ENCODE peak calls at places on chromosomes 11 and 22, in ten cellular contexts. One of them, this sample, is unnamed.

GRCh38 chr11:128482512-128483191 is 104.7 kb downstream of the ETS1 start:
- DNase-seq in activated T-cell treated with anti-CD3 and anti-CD28 coated beads, Interleukin-2, amount 50 U/mL, for 48 hours: peak
- DNase-seq in non-pigmented ciliary epithelial cell: no peak
- DNase-seq in OCI-LY7: no peak
- DNase-seq in HTR-8/SVneo: no peak
- DNase-seq in COR-L47: no peak
- DNase-seq in NCI-H774: no peak
- DNase-seq in EH: peak
- DNase-seq in DMS 273 treated with DMSO at 0.1 percent for 48 hours: no peak
- DNase-seq in heart right ventricle: no peak
- DNase-seq in this sample: no peak

GRCh38 chr22:29798801-29799200 is 31.6 kb downstream of the UQCR10 start:
- DNase-seq in DMS 273 treated with DMSO at 0.1 percent for 48 hours: no peak
- DNase-seq in HTR-8/SVneo: no peak
- DNase-seq in non-pigmented ciliary epithelial cell: no peak
- DNase-seq in NCI-H774: no peak
- DNase-seq in COR-L47: no peak
- DNase-seq in heart right ventricle: no peak
- DNase-seq in OCI-LY7: no peak
- DNase-seq in EH: no peak
- DNase-seq in activated T-cell treated with anti-CD3 and anti-CD28 coated beads, Interleukin-2, amount 50 U/mL, for 48 hours: no peak
- DNase-seq in this sample: no peak

GRCh38 chr11:73661035-73661628 is 14.8 kb downstream of the PLEKHB1 start:
- DNase-seq in non-pigmented ciliary epithelial cell: no peak
- DNase-seq in OCI-LY7: peak
- DNase-seq in HTR-8/SVneo: peak
- DNase-seq in heart right ventricle: peak
- DNase-seq in activated T-cell treated with anti-CD3 and anti-CD28 coated beads, Interleukin-2, amount 50 U/mL, for 48 hours: peak
- DNase-seq in EH: peak
- DNase-seq in DMS 273 treated with DMSO at 0.1 percent for 48 hours: peak
- DNase-seq in NCI-H774: no peak
- DNase-seq in COR-L47: peak
- DNase-seq in this sample: peak

GRCh38 chr11:1481483-1481825 is 5.1 kb downstream of the MOB2 start:
- DNase-seq in heart right ventricle: no peak
- DNase-seq in OCI-LY7: no peak
- DNase-seq in EH: peak
- DNase-seq in COR-L47: no peak
- DNase-seq in non-pigmented ciliary epithelial cell: no peak
- DNase-seq in DMS 273 treated with DMSO at 0.1 percent for 48 hours: no peak
- DNase-seq in activated T-cell treated with anti-CD3 and anti-CD28 coated beads, Interleukin-2, amount 50 U/mL, for 48 hours: no peak
- DNase-seq in HTR-8/SVneo: no peak
- DNase-seq in NCI-H774: no peak
- DNase-seq in this sample: no peak

GRCh38 chr11:44319552-44320288 is 9.8 kb upstream of the ALX4 start:
- DNase-seq in COR-L47: no peak
- DNase-seq in OCI-LY7: no peak
- DNase-seq in HTR-8/SVneo: no peak
- DNase-seq in heart right ventricle: no peak
- DNase-seq in DMS 273 treated with DMSO at 0.1 percent for 48 hours: no peak
- DNase-seq in EH: no peak
- DNase-seq in activated T-cell treated with anti-CD3 and anti-CD28 coated beads, Interleukin-2, amount 50 U/mL, for 48 hours: no peak
- DNase-seq in non-pigmented ciliary epithelial cell: no peak
- DNase-seq in NCI-H774: no peak
- DNase-seq in this sample: no peak

GRCh38 chr11:85721191-85721590 is 35.2 kb upstream of the CCDC89 start:
- DNase-seq in activated T-cell treated with anti-CD3 and anti-CD28 coated beads, Interleukin-2, amount 50 U/mL, for 48 hours: no peak
- DNase-seq in EH: no peak
- DNase-seq in COR-L47: no peak
- DNase-seq in heart right ventricle: no peak
- DNase-seq in OCI-LY7: no peak
- DNase-seq in DMS 273 treated with DMSO at 0.1 percent for 48 hours: no peak
- DNase-seq in non-pigmented ciliary epithelial cell: no peak
- DNase-seq in HTR-8/SVneo: no peak
- DNase-seq in NCI-H774: no peak
- DNase-seq in this sample: no peak

GRCh38 chr11:12502950-12503579 is 125.7 kb downstream of the PARVA start:
- DNase-seq in DMS 273 treated with DMSO at 0.1 percent for 48 hours: no peak
- DNase-seq in OCI-LY7: no peak
- DNase-seq in COR-L47: no peak
- DNase-seq in NCI-H774: no peak
- DNase-seq in EH: peak
- DNase-seq in activated T-cell treated with anti-CD3 and anti-CD28 coated beads, Interleukin-2, amount 50 U/mL, for 48 hours: no peak
- DNase-seq in heart right ventricle: no peak
- DNase-seq in non-pigmented ciliary epithelial cell: no peak
- DNase-seq in HTR-8/SVneo: no peak
- DNase-seq in this sample: no peak

GRCh38 chr11:61011950-61012830 is 40.7 kb downstream of the CD6 start:
- DNase-seq in activated T-cell treated with anti-CD3 and anti-CD28 coated beads, Interleukin-2, amount 50 U/mL, for 48 hours: no peak
- DNase-seq in COR-L47: no peak
- DNase-seq in OCI-LY7: no peak
- DNase-seq in non-pigmented ciliary epithelial cell: peak
- DNase-seq in NCI-H774: no peak
- DNase-seq in DMS 273 treated with DMSO at 0.1 percent for 48 hours: no peak
- DNase-seq in EH: peak
- DNase-seq in HTR-8/SVneo: no peak
- DNase-seq in heart right ventricle: no peak
- DNase-seq in this sample: no peak

GRCh38 chr11:76048763-76049162 is 157.5 kb downstream of the WNT11 start:
- DNase-seq in non-pigmented ciliary epithelial cell: no peak
- DNase-seq in heart right ventricle: no peak
- DNase-seq in EH: no peak
- DNase-seq in activated T-cell treated with anti-CD3 and anti-CD28 coated beads, Interleukin-2, amount 50 U/mL, for 48 hours: peak
- DNase-seq in COR-L47: peak
- DNase-seq in HTR-8/SVneo: no peak
- DNase-seq in NCI-H774: no peak
- DNase-seq in DMS 273 treated with DMSO at 0.1 percent for 48 hours: no peak
- DNase-seq in OCI-LY7: peak
- DNase-seq in this sample: no peak

GRCh38 chr11:34565417-34566208 is 52.0 kb upstream of the ELF5 start:
- DNase-seq in DMS 273 treated with DMSO at 0.1 percent for 48 hours: no peak
- DNase-seq in OCI-LY7: peak
- DNase-seq in NCI-H774: peak
- DNase-seq in EH: peak
- DNase-seq in activated T-cell treated with anti-CD3 and anti-CD28 coated beads, Interleukin-2, amount 50 U/mL, for 48 hours: peak
- DNase-seq in COR-L47: no peak
- DNase-seq in HTR-8/SVneo: no peak
- DNase-seq in heart right ventricle: no peak
- DNase-seq in non-pigmented ciliary epithelial cell: no peak
- DNase-seq in this sample: no peak

GRCh38 chr11:25838918-25839611 is 492.9 kb upstream of the ANO3 start:
- DNase-seq in COR-L47: no peak
- DNase-seq in EH: no peak
- DNase-seq in DMS 273 treated with DMSO at 0.1 percent for 48 hours: peak
- DNase-seq in non-pigmented ciliary epithelial cell: no peak
- DNase-seq in OCI-LY7: no peak
- DNase-seq in activated T-cell treated with anti-CD3 and anti-CD28 coated beads, Interleukin-2, amount 50 U/mL, for 48 hours: no peak
- DNase-seq in NCI-H774: no peak
- DNase-seq in heart right ventricle: no peak
- DNase-seq in HTR-8/SVneo: peak
- DNase-seq in this sample: no peak

GRCh38 chr22:21734540-21735197 is 925 bp downstream of the YPEL1 start:
- DNase-seq in EH: no peak
- DNase-seq in DMS 273 treated with DMSO at 0.1 percent for 48 hours: no peak
- DNase-seq in OCI-LY7: peak
- DNase-seq in HTR-8/SVneo: no peak
- DNase-seq in heart right ventricle: no peak
- DNase-seq in activated T-cell treated with anti-CD3 and anti-CD28 coated beads, Interleukin-2, amount 50 U/mL, for 48 hours: no peak
- DNase-seq in non-pigmented ciliary epithelial cell: no peak
- DNase-seq in NCI-H774: no peak
- DNase-seq in COR-L47: no peak
- DNase-seq in this sample: no peak

GRCh38 chr22:36286096-36286957 is 33.4 kb downstream of the APOL1 start:
- DNase-seq in heart right ventricle: peak
- DNase-seq in non-pigmented ciliary epithelial cell: peak
- DNase-seq in COR-L47: peak
- DNase-seq in EH: peak
- DNase-seq in NCI-H774: no peak
- DNase-seq in DMS 273 treated with DMSO at 0.1 percent for 48 hours: no peak
- DNase-seq in HTR-8/SVneo: peak
- DNase-seq in OCI-LY7: peak
- DNase-seq in activated T-cell treated with anti-CD3 and anti-CD28 coated beads, Interleukin-2, amount 50 U/mL, for 48 hours: peak
- DNase-seq in this sample: peak

GRCh38 chr11:8531312-8531711 is 62.7 kb downstream of the STK33 start:
- DNase-seq in non-pigmented ciliary epithelial cell: no peak
- DNase-seq in activated T-cell treated with anti-CD3 and anti-CD28 coated beads, Interleukin-2, amount 50 U/mL, for 48 hours: no peak
- DNase-seq in NCI-H774: peak
- DNase-seq in COR-L47: peak
- DNase-seq in HTR-8/SVneo: no peak
- DNase-seq in OCI-LY7: no peak
- DNase-seq in DMS 273 treated with DMSO at 0.1 percent for 48 hours: peak
- DNase-seq in heart right ventricle: peak
- DNase-seq in EH: peak
- DNase-seq in this sample: no peak